ENCODE peak calls at places on chromosomes 3 and 15, in four cellular contexts. One of them, this sample, is unnamed.

GRCh38 chr3:189588061-189588817 is 43.0 kb upstream of the TP63 start:
- DNase-seq in hepatocyte: no peak
- DNase-seq in AML-193: no peak
- DNase-seq in Right ventricle myocardium superior: no peak
- DNase-seq in this sample: no peak

GRCh38 chr3:50491023-50491422 is 12.4 kb downstream of the CACNA2D2 start:
- DNase-seq in Right ventricle myocardium superior: no peak
- DNase-seq in hepatocyte: no peak
- DNase-seq in AML-193: no peak
- DNase-seq in this sample: no peak

GRCh38 chr3:158158969-158159368 is 49.1 kb downstream of the RSRC1 start:
- DNase-seq in AML-193: no peak
- DNase-seq in Right ventricle myocardium superior: no peak
- DNase-seq in hepatocyte: no peak
- DNase-seq in this sample: no peak

GRCh38 chr15:90191795-90192494 is 9.2 kb upstream of the SEMA4B start:
- DNase-seq in Right ventricle myocardium superior: peak
- DNase-seq in AML-193: no peak
- DNase-seq in hepatocyte: peak
- DNase-seq in this sample: peak

GRCh38 chr3:147921044-147921443 is 511.9 kb downstream of the ZIC1 start:
- DNase-seq in hepatocyte: no peak
- DNase-seq in AML-193: no peak
- DNase-seq in Right ventricle myocardium superior: no peak
- DNase-seq in this sample: no peak

GRCh38 chr15:89377842-89378698 is 43.4 kb upstream of the POLG start:
- DNase-seq in hepatocyte: peak
- DNase-seq in AML-193: no peak
- DNase-seq in Right ventricle myocardium superior: no peak
- DNase-seq in this sample: no peak

GRCh38 chr15:52261026-52261425 is 34.6 kb downstream of the MYO5C start:
- DNase-seq in AML-193: no peak
- DNase-seq in hepatocyte: no peak
- DNase-seq in Right ventricle myocardium superior: no peak
- DNase-seq in this sample: no peak

GRCh38 chr15:47846911-47847310 is 129.6 kb downstream of the SEMA6D start:
- DNase-seq in Right ventricle myocardium superior: no peak
- DNase-seq in AML-193: no peak
- DNase-seq in hepatocyte: no peak
- DNase-seq in this sample: no peak

GRCh38 chr3:178787960-178788359 is 251.7 kb downstream of the KCNMB2 start:
- DNase-seq in Right ventricle myocardium superior: no peak
- DNase-seq in AML-193: no peak
- DNase-seq in hepatocyte: no peak
- DNase-seq in this sample: no peak

GRCh38 chr3:5276953-5277352 is 89.4 kb downstream of the EDEM1 start:
- DNase-seq in hepatocyte: no peak
- DNase-seq in Right ventricle myocardium superior: no peak
- DNase-seq in AML-193: no peak
- DNase-seq in this sample: no peak